ENCODE peak calls at places on chromosomes 5 and 9, in six cellular contexts. V is heart left ventricle, M is ovary, W is Peyer's patch, B is stomach, K is HCT116. J is an unnamed sample.

GRCh38 chr5:108531367-108532211 is 149.7 kb upstream of the FBXL17 start:
- DNase-seq in V (no peak), M (no peak), W (no peak), B (no peak), K (no peak), J (no peak)

GRCh38 chr9:109861499-109861898 is 81.5 kb downstream of the PALM2AKAP2 start:
- DNase-seq in V (no peak), M (no peak), W (no peak), B (no peak), K (no peak), J (no peak)

GRCh38 chr5:100595152-100595811 is 60.1 kb downstream of the FAM174A start:
- DNase-seq in V (peak; percentile 56), M (no peak), W (no peak), B (peak; percentile 32), K (no peak), J (no peak)

GRCh38 chr5:115392611-115393010 is 96.2 kb upstream of the CCDC112 start:
- DNase-seq in V (no peak), M (no peak), W (no peak), B (no peak), K (no peak), J (no peak)

GRCh38 chr5:98781964-98782363 is 8.5 kb downstream of the RGMB start:
- DNase-seq in V (no peak), M (no peak), W (no peak), B (no peak), K (no peak), J (no peak)

GRCh38 chr9:95516221-95516735 is 493 bp downstream of the PTCH1 start:
- DNase-seq in V (no peak), M (no peak), W (no peak), B (no peak), K (no peak), J (no peak)

GRCh38 chr9:133990366-133991210 is 1.5 kb downstream of the VAV2 start:
- DNase-seq in V (peak; percentile 67), M (peak; percentile 54), W (no peak), B (peak; percentile 62), K (peak; percentile 21), J (peak; percentile 78)

GRCh38 chr5:37631939-37632338 is 207.9 kb downstream of the GDNF start:
- DNase-seq in V (no peak), M (no peak), W (no peak), B (no peak), K (no peak), J (no peak)

GRCh38 chr5:116577064-116577788 is 2.6 kb upstream of the SEMA6A start:
- DNase-seq in V (no peak), M (no peak), W (no peak), B (no peak), K (no peak), J (no peak)

GRCh38 chr5:40627708-40628107 is 52.0 kb upstream of the PTGER4 start:
- DNase-seq in V (no peak), M (no peak), W (no peak), B (no peak), K (no peak), J (no peak)

GRCh38 chr5:80668016-80668969 is 13.5 kb upstream of the DHFR start:
- DNase-seq in V (no peak), M (no peak), W (peak; percentile 55), B (no peak), K (no peak), J (peak; percentile 82)

GRCh38 chr9:136920832-136921231 is 23.7 kb downstream of the FBXW5 start:
- DNase-seq in V (no peak), M (no peak), W (no peak), B (no peak), K (no peak), J (no peak)

GRCh38 chr5:119275873-119276214 is 80.0 kb upstream of the TNFAIP8 start:
- DNase-seq in V (no peak), M (no peak), W (peak; percentile 74), B (no peak), K (no peak), J (no peak)
- H3K27ac ChIP-seq in V (no peak overlapping the region), M (no peak overlapping the region), W (no peak overlapping the region), B (no peak overlapping the region), K (no peak overlapping the region), J (peak overlapping the region; percentile 59)

DNA sequence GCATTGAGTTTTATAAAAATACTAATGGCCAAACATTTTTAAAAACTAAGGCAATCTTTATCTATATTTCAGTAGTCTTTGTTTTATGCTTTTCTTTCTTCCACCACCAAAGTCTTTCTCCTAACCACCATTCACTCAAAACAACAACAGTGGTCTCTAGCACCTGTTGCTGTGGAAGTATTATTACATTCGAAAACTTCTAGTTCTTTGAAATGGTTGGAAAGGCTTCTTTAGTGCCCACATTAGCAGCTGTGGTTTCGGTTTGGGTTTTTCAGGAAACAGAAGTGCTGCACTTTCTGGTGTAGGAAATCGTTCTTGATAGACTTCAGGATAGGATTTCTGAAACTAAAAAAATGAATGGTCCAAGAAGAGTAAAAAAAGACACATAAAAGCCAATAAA is 102.4 kb downstream of the DEPDC1B start:
- DNase-seq in V (no peak), M (no peak), W (no peak), B (no peak), K (no peak), J (no peak)
- TF ChIP-seq POLR2A in V (no peak), M (no peak), W (no peak), B (no peak), K (no peak), J (no peak)

GRCh38 chr9:91481971-91482370 is 58.3 kb upstream of the NFIL3 start:
- DNase-seq in V (no peak), M (no peak), W (no peak), B (no peak), K (no peak), J (no peak)

GRCh38 chr9:91486699-91487497 is 63.3 kb upstream of the NFIL3 start:
- DNase-seq in V (peak; percentile 46), M (no peak), W (no peak), B (no peak), K (no peak), J (no peak)

GRCh38 chr9:91483189-91483691 is 59.6 kb upstream of the NFIL3 start:
- DNase-seq in V (peak; percentile 83), M (no peak), W (no peak), B (no peak), K (no peak), J (no peak)

GRCh38 chr9:91485006-91485405 is 61.4 kb upstream of the NFIL3 start:
- DNase-seq in V (no peak), M (no peak), W (no peak), B (no peak), K (no peak), J (no peak)

GRCh38 chr9:91483835-91484234 is 60.2 kb upstream of the NFIL3 start:
- DNase-seq in V (peak; percentile 55), M (no peak), W (no peak), B (no peak), K (no peak), J (no peak)
- H3K27ac ChIP-seq in V (peak overlapping the region; percentile 80), M (no peak overlapping the region), W (peak overlapping the region; percentile 41), B (no peak overlapping the region), K (no peak overlapping the region), J (no peak overlapping the region)

DNA sequence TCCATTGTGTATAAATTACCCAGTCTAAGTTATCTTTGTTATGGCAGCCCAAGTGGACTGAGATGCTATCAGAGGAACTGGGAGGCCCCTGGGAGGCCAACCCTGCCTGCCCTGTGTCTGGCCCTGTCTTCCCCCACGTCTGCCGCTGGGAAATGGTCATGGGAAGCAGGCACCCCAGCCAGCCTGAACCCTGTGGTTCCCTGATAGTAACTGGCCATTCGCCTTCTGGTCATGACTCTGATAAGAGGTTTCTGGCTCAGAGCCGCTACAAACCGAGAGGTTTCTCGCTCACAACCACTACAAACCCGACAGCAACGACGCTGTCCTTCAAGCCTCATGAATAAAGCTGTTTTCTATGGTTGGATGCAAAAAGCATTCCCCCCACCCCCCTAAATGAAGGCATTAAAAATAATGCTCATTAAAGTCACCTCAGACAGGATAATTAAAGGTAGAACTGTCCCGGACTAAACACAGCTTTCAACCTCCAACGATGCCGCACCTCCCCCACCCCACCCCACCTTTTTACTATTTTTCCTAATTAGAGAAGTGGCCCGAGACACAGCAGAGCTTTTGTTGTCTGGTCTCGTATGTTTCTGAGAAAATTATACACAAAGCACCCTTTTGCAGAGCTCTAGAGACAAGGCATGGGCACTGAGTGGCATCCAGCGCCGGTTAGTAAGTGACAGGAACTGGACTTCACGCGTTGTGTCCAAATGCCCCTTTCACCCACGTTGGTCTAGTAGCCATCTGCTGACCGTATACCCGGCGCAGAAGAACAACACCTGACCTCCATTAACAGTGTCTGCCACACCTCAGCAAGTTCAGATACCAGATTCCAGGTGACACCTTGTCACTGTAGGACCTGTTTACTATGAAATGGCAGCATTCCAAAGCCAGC is 140.8 kb downstream of the COL23A1 start:
- DNase-seq in V (peak; percentile 65), M (no peak), W (no peak), B (peak; percentile 39), K (no peak), J (no peak)
- TF ChIP-seq POLR2A in V (no peak), M (no peak), W (no peak), B (no peak), K (no peak), J (no peak)

GRCh38 chr9:113361304-113362018 is 12.1 kb downstream of the BSPRY start:
- DNase-seq in V (no peak), M (no peak), W (no peak), B (no peak), K (no peak), J (no peak)
- H3K27ac ChIP-seq in V (no peak overlapping the region), M (no peak overlapping the region), W (no peak overlapping the region), B (no peak overlapping the region), K (peak overlapping the region; percentile 8), J (no peak overlapping the region)

DNA sequence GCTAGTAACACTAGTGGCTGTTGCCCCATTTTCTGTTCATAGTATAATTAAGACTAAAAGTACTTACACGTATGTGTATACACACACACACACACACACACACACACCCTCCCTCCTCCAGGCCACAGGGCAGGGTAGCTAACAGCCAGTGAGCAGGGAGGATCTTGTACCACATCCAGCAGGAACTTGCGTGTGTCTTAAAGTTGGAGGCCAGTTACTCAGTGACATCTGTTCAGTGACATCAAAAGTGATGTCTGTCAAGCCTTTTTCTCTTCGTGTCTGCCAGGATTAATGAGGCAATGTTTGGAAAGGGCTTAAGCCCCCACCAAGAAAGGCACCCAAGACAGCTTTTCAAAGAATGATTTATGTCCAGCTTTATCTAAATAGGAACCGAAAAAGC is 149.4 kb upstream of the KLF4 start:
- DNase-seq in V (peak; percentile 78), M (peak; percentile 85), W (no peak), B (peak; percentile 48), K (no peak), J (no peak)
- TF ChIP-seq POLR2A in V (peak; percentile 25), M (no peak), W (no peak), B (no peak), K (no peak), J (peak; percentile 54)

J was measured in upper lobe of left lung.